ENCODE peak calls at places on chromosomes 7 and 10, in nine cellular contexts. C is globus pallidus; W is GM13977; H is psoas muscle; V is SW480; P is activated CD8-positive, alpha-beta memory T cell treated with anti-CD3 and anti-CD28 coated beads for 4 hours; B is stimulated activated CD8-positive, alpha-beta memory T cell treated with anti-CD3 and anti-CD28 coated beads, Interleukin-4, amount 100 ng/mL, for 24 hours; Z is A549; O is GM10248. Y is an unnamed sample.

GRCh38 chr10:80415734-80416281 is 7.5 kb downstream of the PRXL2A start:
- DNase-seq in B (no peak), V (no peak), O (no peak), Z (no peak), P (no peak), W (no peak), C (no peak), H (no peak), Y (no peak)

GRCh38 chr7:138918176-138918575 is 63.0 kb downstream of the KIAA1549 start:
- DNase-seq in W (no peak), Z (no peak), C (no peak), H (no peak), B (no peak), O (no peak), V (no peak), P (no peak), Y (no peak)

GRCh38 chr10:14695833-14696232 is 78.9 kb downstream of the FAM107B start:
- DNase-seq in W (no peak), Z (no peak), C (peak), P (no peak), H (no peak), B (no peak), O (no peak), V (no peak), Y (no peak)

GRCh38 chr7:47693161-47693740 is 111.3 kb upstream of the TNS3 start:
- DNase-seq in O (no peak), W (no peak), B (no peak), P (no peak), V (no peak), Z (no peak), H (no peak), C (no peak), Y (no peak)

GRCh38 chr10:103507235-103508191 is 14.0 kb downstream of the NEURL1 start:
- DNase-seq in V (peak), B (no peak), O (peak), P (no peak), H (no peak), W (no peak), C (no peak), Z (no peak), Y (no peak)

GRCh38 chr7:128323489-128324362 is 20.0 kb downstream of the RBM28 start:
- DNase-seq in V (no peak), Z (no peak), P (no peak), O (no peak), B (no peak), C (no peak), W (no peak), H (no peak), Y (no peak)

GRCh38 chr7:23474098-23474828 is 4.0 kb upstream of the IGF2BP3 start:
- DNase-seq in V (peak), O (peak), C (no peak), H (peak), P (peak), Z (peak), W (peak), B (peak), Y (no peak)

GRCh38 chr7:41005381-41005901 is 697.4 kb downstream of the INHBA start:
- DNase-seq in O (no peak), C (no peak), B (no peak), P (no peak), W (no peak), V (peak), H (no peak), Z (peak), Y (no peak)

GRCh38 chr10:69657866-69658265 is 27.8 kb downstream of the FAM241B start:
- DNase-seq in H (no peak), O (no peak), W (no peak), Z (no peak), B (no peak), V (no peak), C (no peak), P (no peak), Y (no peak)

GRCh38 chr10:122655524-122656307 is 43.9 kb downstream of the C10orf120 start:
- DNase-seq in O (no peak), H (no peak), V (no peak), C (no peak), Z (no peak), W (no peak), P (no peak), B (no peak), Y (no peak)